ENCODE peak calls at places on chromosomes 2 and 18, in five cellular contexts. E, M, C, V and F are unnamed samples.

GRCh38 chr2:203470371-203470770 is 64.7 kb downstream of the RAPH1 start:
- DNase-seq in E (no peak), M (peak), C (no peak), V (no peak), F (no peak)

GRCh38 chr2:239778861-239779591 is 246.1 kb downstream of the NDUFA10 start:
- DNase-seq in E (no peak), M (no peak), C (no peak), V (no peak), F (no peak)

GRCh38 chr2:173749315-173749714 is 215.9 kb downstream of the SP3 start:
- DNase-seq in E (no peak), M (peak), C (no peak), V (no peak), F (no peak)

GRCh38 chr2:195710407-195710806 is 53.4 kb downstream of the SLC39A10 start:
- DNase-seq in E (no peak), M (peak), C (no peak), V (no peak), F (no peak)

GRCh38 chr2:15953143-15953630 is 12.8 kb downstream of the MYCN start:
- DNase-seq in E (no peak), M (no peak), C (no peak), V (no peak), F (no peak)

GRCh38 chr2:174195253-174195652 is 53.1 kb downstream of the OLA1 start:
- DNase-seq in E (no peak), M (peak), C (no peak), V (no peak), F (no peak)

GRCh38 chr2:8456149-8457091 is 225.4 kb upstream of the ID2 start:
- DNase-seq in E (no peak), M (no peak), C (no peak), V (peak), F (no peak)

GRCh38 chr2:182280128-182280527 is 146.7 kb downstream of the PDE1A start:
- DNase-seq in E (no peak), M (peak), C (no peak), V (no peak), F (no peak)

GRCh38 chr2:65668744-65669143 is 236.3 kb upstream of the SPRED2 start:
- DNase-seq in E (no peak), M (no peak), C (no peak), V (no peak), F (no peak)

GRCh38 chr2:181781082-181781786 is 100.9 kb upstream of the NEUROD1 start:
- DNase-seq in E (no peak), M (no peak), C (no peak), V (no peak), F (no peak)

GRCh38 chr18:7746106-7746505 is 179.0 kb downstream of the PTPRM start:
- DNase-seq in E (no peak), M (no peak), C (no peak), V (no peak), F (no peak)

GRCh38 chr2:206555721-206556120 is 86.6 kb upstream of the FAM237A start:
- DNase-seq in E (no peak), M (peak), C (no peak), V (no peak), F (no peak)

GRCh38 chr2:50785781-50786180 is 246.2 kb downstream of the NRXN1 start:
- DNase-seq in E (no peak), M (no peak), C (no peak), V (no peak), F (peak)

GRCh38 chr2:238022594-238023157 is 38.1 kb upstream of the SCLY start:
- DNase-seq in E (no peak), M (no peak), C (no peak), V (no peak), F (peak)

GRCh38 chr2:241272298-241272721 is 43.2 kb downstream of the HDLBP start:
- DNase-seq in E (peak), M (no peak), C (no peak), V (no peak), F (no peak)

GRCh38 chr2:233281553-233281952 is 26.1 kb upstream of the SAG start:
- DNase-seq in E (no peak), M (no peak), C (no peak), V (no peak), F (no peak)

GRCh38 chr2:22167256-22167655 is 1043.5 kb downstream of the TDRD15 start:
- DNase-seq in E (no peak), M (no peak), C (no peak), V (no peak), F (no peak)

GRCh38 chr18:46754188-46754587 is 2.7 kb downstream of the ST8SIA5 start:
- DNase-seq in E (no peak), M (no peak), C (no peak), V (no peak), F (no peak)
- H3K4me3 ChIP-seq in E (no peak), M (no peak), C (no peak), V (no peak), F (no peak)

GRCh38 chr2:172231508-172231907 is 128.8 kb upstream of the DLX2 start:
- DNase-seq in E (no peak), M (no peak), C (no peak), V (no peak), F (no peak)

GRCh38 chr2:172232638-172233253 is 130.0 kb upstream of the DLX2 start:
- DNase-seq in E (no peak), M (no peak), C (no peak), V (no peak), F (no peak)

GRCh38 chr2:172230783-172231446 is 128.2 kb upstream of the DLX2 start:
- DNase-seq in E (no peak), M (no peak), C (no peak), V (no peak), F (no peak)

GRCh38 chr2:172234716-172235661 is 132.3 kb upstream of the DLX2 start:
- DNase-seq in E (no peak), M (no peak), C (no peak), V (peak), F (no peak)

DNA sequence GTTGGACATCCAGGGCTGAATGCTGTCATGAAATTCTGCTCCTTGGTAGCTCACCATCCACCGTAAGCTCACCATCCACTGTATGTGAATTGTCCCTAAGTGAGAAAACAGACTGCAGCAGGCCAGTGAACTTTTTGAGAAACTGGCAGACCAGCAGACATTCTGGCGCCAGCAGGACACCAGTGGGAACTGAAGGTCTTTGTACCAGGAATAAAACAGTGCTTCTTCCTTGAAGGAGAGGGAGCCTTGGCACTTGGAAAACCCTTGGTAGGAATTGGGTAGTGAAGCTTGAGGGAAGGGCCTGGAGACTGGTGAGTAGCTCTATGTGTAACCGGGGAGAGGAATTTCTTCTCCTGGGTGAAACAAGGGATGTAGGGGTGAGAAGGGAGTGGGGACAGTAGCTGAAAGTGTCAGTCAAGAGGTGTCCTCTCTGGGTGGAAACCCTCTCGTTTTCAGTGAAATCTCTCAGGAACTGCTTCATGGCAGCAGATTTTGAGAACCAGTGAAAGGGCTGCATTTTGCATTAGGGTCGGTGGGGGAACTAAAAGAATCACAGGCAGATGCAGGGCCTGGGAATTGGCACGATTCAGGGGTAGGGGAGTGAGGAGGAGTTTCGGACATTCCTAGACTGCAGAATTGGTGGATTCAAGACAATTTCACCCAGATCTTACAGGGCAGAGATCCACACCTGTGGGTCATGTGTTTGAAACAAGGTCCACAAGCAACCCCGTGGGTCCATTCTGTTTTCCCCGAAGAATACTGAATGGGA is 131.4 kb upstream of the DLX2 start:
- DNase-seq in E (no peak), M (no peak), C (no peak), V (no peak), F (no peak)
- H3K4me3 ChIP-seq in E (peak), M (no peak), C (peak), V (peak), F (peak)

DNA sequence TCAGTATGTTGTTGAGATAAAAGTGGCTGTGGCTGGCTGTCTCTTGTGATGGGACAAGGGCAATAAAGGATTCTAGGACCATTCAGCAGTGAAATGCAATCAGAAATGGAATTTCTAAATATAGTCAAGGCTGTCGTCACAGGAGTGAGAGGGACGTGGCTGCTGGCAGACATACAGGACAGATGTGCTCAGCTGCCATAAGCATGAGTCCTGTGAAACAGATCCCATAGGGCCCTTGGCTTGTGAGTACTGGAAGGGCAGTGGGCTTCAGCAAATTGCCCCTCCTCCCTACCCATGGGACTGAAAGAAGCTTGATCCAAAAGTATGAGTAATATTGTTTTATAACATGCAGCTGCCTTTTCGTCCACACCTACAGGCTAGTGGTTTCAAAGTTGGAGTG is 4.2 kb upstream of the CNNM3 start:
- DNase-seq in E (no peak), M (peak), C (peak), V (no peak), F (no peak)
- H3K4me3 ChIP-seq in E (no peak), M (no peak), C (no peak), V (no peak), F (no peak)

DNA sequence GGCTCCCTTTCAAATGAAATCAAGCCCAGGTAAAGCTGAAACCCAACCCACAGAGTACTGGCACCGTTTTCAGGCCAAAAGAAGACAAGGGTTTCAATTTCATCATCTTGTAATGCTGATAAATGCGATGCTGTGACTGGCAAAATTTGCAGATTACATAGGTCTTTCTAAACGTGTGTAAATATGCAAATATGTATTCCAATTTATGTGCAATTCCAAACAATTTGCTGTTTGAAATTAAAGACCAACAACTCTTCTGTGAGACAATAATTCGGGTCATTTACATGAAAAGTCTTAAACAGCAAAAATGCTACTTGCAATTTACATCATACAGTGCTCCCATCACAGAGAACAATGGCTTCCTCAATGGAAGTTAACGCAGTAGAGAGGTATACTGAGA is 2.8 kb upstream of the ZNF532 start:
- DNase-seq in E (no peak), M (no peak), C (no peak), V (no peak), F (no peak)
- H3K4me3 ChIP-seq in E (no peak), M (no peak), C (no peak), V (no peak), F (no peak)

GRCh38 chr18:57434536-57435494 is at the start of gene ONECUT2:
- DNase-seq in E (peak), M (peak), C (peak), V (peak), F (no peak)

GRCh38 chr18:57432765-57433400 is 2.3 kb upstream of the ONECUT2 start:
- DNase-seq in E (no peak), M (no peak), C (no peak), V (no peak), F (no peak)

GRCh38 chr18:57432118-57432517 is 3.1 kb upstream of the ONECUT2 start:
- DNase-seq in E (no peak), M (no peak), C (no peak), V (no peak), F (no peak)

GRCh38 chr18:57434177-57434535 is 1.0 kb upstream of the ONECUT2 start:
- DNase-seq in E (no peak), M (no peak), C (no peak), V (no peak), F (no peak)

DNA sequence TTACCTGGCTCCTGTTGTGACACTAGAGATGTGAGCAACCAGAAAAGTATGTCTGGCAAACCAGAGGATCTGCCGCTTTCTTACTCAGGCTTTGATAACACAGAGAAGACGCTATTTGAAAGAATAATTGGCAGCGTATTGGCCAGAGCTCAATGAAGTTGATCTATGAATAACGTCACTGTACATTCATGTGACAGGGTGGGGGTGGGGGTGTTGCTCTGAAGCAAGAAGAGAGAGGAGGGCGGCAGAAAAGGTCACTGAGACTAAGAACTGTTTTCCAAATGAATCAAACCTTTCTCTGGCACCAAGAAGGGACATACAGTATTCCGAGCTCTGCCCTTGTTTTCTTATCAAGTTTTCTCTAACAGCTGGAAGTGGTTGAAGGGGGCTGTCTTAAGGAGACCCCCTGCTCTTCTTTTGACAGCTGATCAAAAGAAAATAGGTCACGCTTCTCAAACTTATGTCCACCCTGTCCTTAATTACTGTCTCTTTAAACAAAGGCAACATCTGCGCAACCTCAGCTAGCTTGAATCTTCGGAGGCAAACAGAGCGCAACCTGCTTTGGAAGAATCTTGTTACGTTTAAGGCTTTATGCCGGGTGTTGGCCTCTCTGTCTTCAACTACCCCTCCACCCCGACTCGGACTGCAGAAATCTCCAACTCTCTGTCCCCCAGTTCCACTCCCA is 1.5 kb upstream of the ONECUT2 start:
- DNase-seq in E (no peak), M (no peak), C (no peak), V (no peak), F (no peak)
- H3K4me3 ChIP-seq in E (peak), M (no peak), C (no peak), V (no peak), F (no peak)

DNA sequence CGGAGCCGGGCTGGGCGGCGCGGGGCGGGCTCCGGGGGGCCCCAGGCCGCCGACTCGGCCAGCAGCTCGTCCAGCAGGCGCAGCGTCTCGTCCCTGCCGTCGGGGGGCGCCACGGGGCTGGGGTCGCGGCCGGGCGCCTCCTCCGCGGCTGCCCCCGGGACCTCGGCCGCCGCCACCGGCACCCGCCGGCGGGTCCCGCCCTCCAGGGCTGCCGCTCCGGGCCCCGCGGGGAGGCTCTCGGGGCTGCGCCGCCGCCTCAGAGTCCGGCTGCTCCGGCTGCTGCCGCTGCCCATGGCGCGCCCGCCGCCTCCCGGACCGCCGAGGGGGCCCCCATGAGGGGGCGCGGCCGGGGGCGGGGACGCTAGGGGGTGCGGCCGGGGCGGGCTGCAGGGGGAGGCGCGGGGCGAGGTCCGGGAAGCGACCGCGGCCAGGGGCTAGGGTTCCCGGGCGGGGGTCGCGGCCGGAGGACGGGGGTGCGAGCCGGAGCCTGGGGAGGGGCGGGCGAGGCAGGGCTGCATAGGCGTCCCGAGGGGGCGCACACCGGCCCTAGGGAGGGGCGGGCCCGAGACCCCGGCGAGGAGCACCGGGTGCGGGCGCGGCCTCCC is at the start of gene CYS1:
- DNase-seq in E (no peak), M (no peak), C (no peak), V (no peak), F (no peak)
- H3K4me3 ChIP-seq in E (peak), M (peak), C (peak), V (peak), F (peak)

GRCh38 chr2:17540813-17541513 is 467 bp downstream of the VSNL1 start:
- DNase-seq in E (no peak), M (peak), C (no peak), V (no peak), F (no peak)

GRCh38 chr2:17542471-17542870 is 2.0 kb downstream of the VSNL1 start:
- DNase-seq in E (no peak), M (no peak), C (no peak), V (no peak), F (no peak)

GRCh38 chr2:17541514-17541950 is 1.0 kb downstream of the VSNL1 start:
- DNase-seq in E (no peak), M (no peak), C (no peak), V (no peak), F (no peak)

GRCh38 chr2:17543848-17544645 is 3.6 kb downstream of the VSNL1 start:
- DNase-seq in E (no peak), M (peak), C (no peak), V (no peak), F (no peak)

DNA sequence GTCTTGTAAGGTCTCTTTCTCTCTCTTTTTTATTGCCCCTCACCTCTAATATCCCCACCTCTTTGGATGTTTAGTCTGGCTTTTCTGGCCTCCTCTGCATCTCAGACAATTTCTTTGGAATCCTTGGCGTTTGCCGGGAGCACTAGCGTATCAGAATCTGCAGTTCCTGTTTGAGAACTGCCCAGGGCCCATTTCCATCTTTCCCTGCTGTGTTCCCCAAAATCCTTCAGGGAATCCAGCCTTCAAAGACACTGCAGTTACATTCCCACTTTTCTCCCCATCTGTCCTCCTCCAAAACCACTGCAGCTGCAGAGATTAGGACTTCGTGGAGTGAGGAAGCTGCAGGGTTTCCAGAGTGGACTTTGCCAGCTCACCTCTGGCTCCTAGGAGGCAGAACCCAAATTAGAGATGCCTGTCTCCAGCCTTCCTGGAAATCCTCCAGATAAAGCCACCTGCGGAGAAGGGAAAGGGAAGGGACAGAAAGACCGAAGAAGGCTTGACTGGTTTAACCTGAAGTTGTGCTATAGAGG is 2.7 kb downstream of the VSNL1 start:
- DNase-seq in E (no peak), M (no peak), C (no peak), V (no peak), F (no peak)
- H3K4me3 ChIP-seq in E (no peak), M (no peak), C (no peak), V (no peak), F (no peak)

GRCh38 chr2:179857236-179857635 is 4.2 kb downstream of the ZNF385B start:
- DNase-seq in E (no peak), M (no peak), C (no peak), V (no peak), F (no peak)

GRCh38 chr2:179861777-179862117 is 335 bp upstream of the ZNF385B start:
- DNase-seq in E (no peak), M (peak), C (no peak), V (no peak), F (no peak)

GRCh38 chr2:179860255-179861026 is 971 bp downstream of the ZNF385B start:
- DNase-seq in E (no peak), M (no peak), C (no peak), V (no peak), F (no peak)

GRCh38 chr2:179861027-179861776 is at the start of gene ZNF385B:
- DNase-seq in E (no peak), M (peak), C (no peak), V (no peak), F (no peak)

DNA sequence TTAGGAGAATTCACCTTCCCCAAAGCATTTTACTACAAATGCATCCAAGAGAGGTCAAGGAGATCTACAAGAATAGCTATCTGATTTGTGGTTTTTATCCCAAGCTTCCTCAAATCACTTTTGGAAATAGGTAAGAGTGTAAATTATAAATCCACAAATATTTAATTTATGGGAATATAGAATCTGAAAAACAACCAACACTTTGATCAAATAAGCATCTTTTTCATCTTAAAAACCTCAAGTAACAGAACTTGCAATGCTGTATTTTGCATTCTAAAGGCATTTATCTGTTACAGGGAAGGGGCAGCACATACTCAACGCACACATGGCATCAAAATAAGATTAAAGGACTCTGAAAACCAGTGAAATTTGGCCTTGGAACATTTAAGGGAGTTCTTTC is 1.9 kb downstream of the ZNF385B start:
- DNase-seq in E (no peak), M (no peak), C (no peak), V (no peak), F (no peak)
- H3K4me3 ChIP-seq in E (no peak), M (no peak), C (no peak), V (no peak), F (peak)